ENCODE peak calls at places on chromosomes 12 and 14, in four cellular contexts. X, M, F and Q are unnamed samples.

GRCh38 chr12:94151577-94151976 is 3.2 kb downstream of the PLXNC1 start:
- DNase-seq in M (peak), X (no peak), F (no peak), Q (no peak)

GRCh38 chr14:20857630-20858261 is 33.4 kb upstream of the RNASE3 start:
- DNase-seq in M (peak), X (peak), F (peak), Q (peak)

GRCh38 chr12:56724660-56724988 is 475 bp downstream of the NACA start:
- DNase-seq in F (no peak), M (no peak), X (peak), Q (peak)

GRCh38 chr12:118034429-118035193 is 18.1 kb downstream of the RFC5 start:
- DNase-seq in X (peak), M (peak), F (no peak), Q (peak)

GRCh38 chr14:90489916-90490726 is 93.3 kb downstream of the CALM1 start:
- DNase-seq in M (no peak), F (peak), X (no peak), Q (no peak)

GRCh38 chr12:57226588-57227314 is 2.8 kb upstream of the SHMT2 start:
- DNase-seq in M (peak), X (no peak), F (no peak), Q (no peak)

GRCh38 chr14:51331651-51332367 is 91.8 kb downstream of the TMX1 start:
- DNase-seq in F (no peak), M (no peak), X (no peak), Q (no peak)

GRCh38 chr12:69008510-69008909 is 75.5 kb upstream of the CPM start:
- DNase-seq in M (no peak), X (peak), F (no peak), Q (no peak)

GRCh38 chr12:112524676-112525425 is 106.1 kb downstream of the PTPN11 start:
- DNase-seq in X (peak), M (peak), F (no peak), Q (peak)

GRCh38 chr12:116880817-116881324 is 370 bp downstream of the HRK start:
- DNase-seq in F (no peak), M (peak), X (peak), Q (peak)

GRCh38 chr12:57273516-57273915 is 22.5 kb upstream of the STAC3 start:
- DNase-seq in M (no peak), F (no peak), X (no peak), Q (no peak)

GRCh38 chr14:90512332-90512951 is 115.6 kb downstream of the CALM1 start:
- DNase-seq in F (no peak), X (peak), M (no peak), Q (no peak)

GRCh38 chr14:53850714-53851296 is 105.8 kb downstream of the BMP4 start:
- DNase-seq in X (no peak), F (no peak), M (no peak), Q (peak)

GRCh38 chr12:77384941-77385340 is 319.6 kb upstream of the E2F7 start:
- DNase-seq in X (no peak), M (no peak), F (no peak), Q (no peak)

GRCh38 chr14:51093371-51094281 is 1.3 kb downstream of the TRIM9 start:
- DNase-seq in M (peak), X (no peak), F (peak), Q (no peak)

GRCh38 chr14:61466249-61466904 is 145.0 kb downstream of the PRKCH start:
- DNase-seq in M (peak), X (no peak), F (no peak), Q (peak)

GRCh38 chr12:30694971-30695326 is 720 bp downstream of the IPO8 start:
- DNase-seq in X (peak), M (peak), F (no peak), Q (peak)

GRCh38 chr12:116266631-116267349 is 10.7 kb downstream of the MED13L start:
- DNase-seq in M (no peak), F (no peak), X (no peak), Q (no peak)

GRCh38 chr12:57177354-57177753 is 29.9 kb upstream of the LRP1-AS start:
- DNase-seq in M (no peak), X (no peak), F (no peak), Q (no peak)

GRCh38 chr12:132788375-132789098 is 26.9 kb upstream of the ANKLE2 start:
- DNase-seq in M (peak), F (no peak), X (no peak), Q (no peak)

GRCh38 chr12:53695148-53696138 is 19.6 kb upstream of the ATP5MC2 start:
- DNase-seq in X (peak), F (no peak), M (peak), Q (peak)

GRCh38 chr12:76259071-76259470 is 89.1 kb downstream of the BBS10 start:
- DNase-seq in F (no peak), X (no peak), M (peak), Q (peak)

GRCh38 chr14:82855912-82856381 is 1322.3 kb upstream of the SEL1L start:
- DNase-seq in X (no peak), F (no peak), M (no peak), Q (peak)

GRCh38 chr14:50335389-50335788 is 23.3 kb downstream of the DMAC2L start:
- DNase-seq in M (peak), F (peak), X (no peak), Q (peak)

GRCh38 chr12:112839386-112839972 is 47.9 kb downstream of the RPH3A start:
- DNase-seq in F (peak), X (peak), M (peak), Q (peak)

GRCh38 chr12:26153421-26154154 is 28.8 kb upstream of the BHLHE41 start:
- DNase-seq in M (no peak), X (peak), F (no peak), Q (peak)
- TF ChIP-seq CTCF in M (peak), X (no peak), F (no peak), Q (peak)

GRCh38 chr12:1766110-1766509 is 54.3 kb upstream of the LRTM2 start:
- DNase-seq in M (no peak), F (no peak), X (no peak), Q (no peak)
- TF ChIP-seq CTCF in M (no peak), F (no peak), X (no peak), Q (no peak)

DNA sequence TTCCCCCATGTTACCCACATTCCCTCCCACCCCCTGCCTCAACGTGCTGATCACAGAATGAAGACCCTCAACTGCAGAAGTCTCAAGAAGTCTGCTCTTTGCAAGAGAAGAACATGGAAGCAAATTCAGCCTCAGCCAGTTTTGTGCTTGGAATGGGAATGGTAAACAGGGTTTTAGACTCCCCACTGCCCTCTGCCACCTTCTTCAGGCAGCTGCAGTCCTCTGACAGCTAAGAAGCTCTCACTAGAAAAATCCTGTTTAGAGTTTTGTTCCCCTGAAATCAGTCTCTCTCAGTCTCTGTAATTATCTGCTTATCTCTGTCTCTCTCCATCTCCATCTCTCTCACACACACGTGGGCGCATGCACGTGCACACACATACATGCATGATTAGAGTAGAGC is 85.4 kb downstream of the CRACR2A start:
- DNase-seq in X (no peak), M (no peak), F (no peak), Q (no peak)
- TF ChIP-seq CTCF in X (no peak), M (peak), F (no peak), Q (peak)

GRCh38 chr12:65603428-65604351 is 220.6 kb upstream of the HMGA2 start:
- DNase-seq in F (no peak), X (peak), M (peak), Q (peak)
- TF ChIP-seq CTCF in F (no peak), X (no peak), M (no peak), Q (no peak)

GRCh38 chr12:121441555-121441954 is 41.6 kb downstream of the RNF34 start:
- DNase-seq in X (no peak), M (peak), F (no peak), Q (no peak)
- TF ChIP-seq CTCF in X (no peak), M (peak), F (no peak), Q (peak)

GRCh38 chr12:2640281-2640680 is 154.5 kb upstream of the FKBP4 start:
- DNase-seq in M (peak), F (no peak), X (no peak), Q (peak)

GRCh38 chr12:2642176-2642892 is 152.4 kb upstream of the FKBP4 start:
- DNase-seq in X (no peak), F (peak), M (no peak), Q (no peak)

GRCh38 chr12:2641761-2642160 is 153.0 kb upstream of the FKBP4 start:
- DNase-seq in X (no peak), M (peak), F (peak), Q (no peak)

GRCh38 chr12:2640709-2641108 is 154.1 kb upstream of the FKBP4 start:
- DNase-seq in X (peak), F (peak), M (peak), Q (peak)

GRCh38 chr12:2641209-2641608 is 153.6 kb upstream of the FKBP4 start:
- DNase-seq in F (peak), M (peak), X (peak), Q (peak)
- TF ChIP-seq CTCF in F (no peak), M (peak), X (no peak), Q (peak)

GRCh38 chr14:71933026-71933587 is 878 bp downstream of the RGS6 start:
- DNase-seq in X (no peak), M (peak), F (no peak), Q (no peak)

GRCh38 chr14:71931492-71932228 is 569 bp upstream of the RGS6 start:
- DNase-seq in F (no peak), X (no peak), M (no peak), Q (no peak)

DNA sequence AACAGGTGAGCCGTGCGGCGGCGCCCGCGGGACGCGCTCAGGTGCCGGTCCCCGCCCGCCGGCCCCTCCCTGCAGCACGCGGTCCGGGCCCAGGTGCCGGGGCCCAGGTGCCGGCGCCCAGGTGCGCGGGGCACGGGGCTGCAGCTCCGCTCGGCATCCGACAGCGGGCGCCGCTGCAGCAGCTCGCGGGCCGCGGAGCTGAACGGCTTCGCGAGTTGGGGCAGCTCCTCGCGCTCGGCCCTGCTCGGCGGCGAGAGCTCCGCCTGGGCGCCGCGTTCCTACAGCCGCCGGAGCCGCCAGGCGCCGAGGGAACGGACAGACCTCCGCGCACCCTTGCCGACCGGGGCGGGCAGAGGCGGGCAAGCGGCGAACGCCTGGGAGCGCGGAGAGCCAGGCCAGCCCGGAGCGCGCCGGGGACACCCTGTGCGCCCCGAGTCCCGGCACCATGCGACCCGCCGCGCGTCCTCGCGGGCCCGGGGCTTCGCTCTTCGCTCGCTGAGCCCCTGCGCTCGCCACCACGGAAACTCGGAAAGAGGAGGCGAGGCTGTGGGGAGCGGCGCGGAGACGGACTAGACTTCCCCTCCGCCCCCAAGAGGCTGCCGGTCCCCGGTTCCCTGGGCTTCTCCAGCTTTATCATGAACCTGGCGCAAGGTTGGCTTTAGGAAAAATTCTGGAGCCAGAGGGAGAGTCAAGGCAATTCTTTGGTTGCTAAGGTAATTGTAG is at the start of gene RGS6:
- DNase-seq in F (no peak), M (peak), X (peak), Q (no peak)
- TF ChIP-seq CTCF in F (no peak), M (peak), X (no peak), Q (no peak)

DNA sequence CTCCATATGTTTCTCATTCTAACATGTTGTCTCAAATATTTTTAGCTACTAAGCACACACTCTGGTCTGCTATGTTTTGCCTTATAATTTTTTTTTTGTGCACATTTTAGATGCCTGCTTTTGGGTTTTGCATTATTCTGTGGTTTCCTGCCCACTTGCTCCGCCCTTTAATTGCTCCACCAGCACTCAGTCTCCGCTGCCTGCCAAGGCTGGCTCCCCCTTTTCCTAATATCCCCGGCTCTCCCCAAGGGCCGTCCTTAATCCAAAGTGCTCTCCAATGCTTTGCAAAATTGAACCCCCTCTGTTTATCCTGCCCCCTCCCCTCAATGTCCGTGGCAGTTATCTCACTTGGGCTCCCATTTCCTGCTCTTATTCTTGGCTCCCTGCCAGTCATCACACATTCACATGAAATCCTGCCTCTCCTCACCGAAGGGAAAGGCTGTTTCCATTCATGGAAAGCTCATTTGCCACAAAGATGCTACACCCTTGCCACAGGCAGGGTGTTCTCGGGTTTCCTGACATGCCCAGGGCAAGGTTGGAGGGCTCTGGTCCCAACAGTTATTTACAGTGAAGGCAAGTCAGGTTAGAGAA is 79.5 kb downstream of the C12orf75 start:
- DNase-seq in F (peak), M (peak), X (peak), Q (peak)
- TF ChIP-seq CTCF in F (no peak), M (no peak), X (no peak), Q (no peak)